ENCODE peak calls at places on chromosomes 12 and 14, in six cellular contexts. E is mammary epithelial cell; M is NCI-H2081; A is stimulated activated CD8-positive, alpha-beta memory T cell treated with anti-CD3 and anti-CD28 coated beads, Interleukin-4, amount 100 ng/mL, for 4 hours; X is left cardiac atrium; T is activated T-cell treated with anti-CD3 and anti-CD28 coated beads, Interleukin-2, amount 50 U/mL, for 72 hours. R is an unnamed sample.

GRCh38 chr12:124543052-124543590 is 24.3 kb downstream of the NCOR2 start:
- DNase-seq in X (no peak), M (peak), T (no peak), A (no peak), E (no peak), R (no peak)

GRCh38 chr12:30694412-30694955 is 1.2 kb downstream of the IPO8 start:
- DNase-seq in X (no peak), M (no peak), A (no peak), T (no peak), E (peak), R (no peak)

GRCh38 chr12:53754196-53754595 is 2.4 kb upstream of the CISTR start:
- DNase-seq in A (no peak), T (no peak), X (no peak), E (no peak), M (no peak), R (no peak)

GRCh38 chr12:70756118-70756517 is 118.9 kb upstream of the PTPRB start:
- DNase-seq in A (no peak), E (peak), M (no peak), T (no peak), X (no peak), R (no peak)

GRCh38 chr14:70641548-70642312 is at the start of gene TTC9:
- DNase-seq in E (no peak), X (no peak), M (peak), A (no peak), T (peak), R (peak)

GRCh38 chr12:92431146-92431545 is 271.6 kb upstream of the PLEKHG7 start:
- DNase-seq in T (peak), A (no peak), M (no peak), E (no peak), X (no peak), R (no peak)

GRCh38 chr12:53461591-53461990 is 9.7 kb downstream of the PCBP2 start:
- DNase-seq in T (no peak), M (no peak), A (no peak), E (no peak), X (no peak), R (no peak)

GRCh38 chr12:79125358-79125757 is 260.8 kb downstream of the SYT1 start:
- DNase-seq in T (no peak), M (no peak), X (no peak), E (no peak), A (no peak), R (no peak)

GRCh38 chr12:90936230-90937005 is 18.6 kb downstream of the CCER1 start:
- DNase-seq in M (no peak), X (no peak), E (no peak), A (no peak), T (no peak), R (no peak)

GRCh38 chr12:3179731-3180130 is 102.6 kb downstream of the TSPAN9 start:
- DNase-seq in X (no peak), E (no peak), M (no peak), A (no peak), T (no peak), R (no peak)

GRCh38 chr12:123934829-123935228 is 37.8 kb downstream of the CCDC92 start:
- DNase-seq in X (no peak), M (no peak), T (no peak), A (no peak), E (peak), R (no peak)

GRCh38 chr12:94689646-94690036 is 39.3 kb upstream of the TMCC3 start:
- DNase-seq in M (no peak), E (no peak), A (no peak), X (no peak), T (no peak), R (no peak)

GRCh38 chr12:93673084-93673483 is 4.1 kb upstream of the CRADD start:
- DNase-seq in A (no peak), X (no peak), M (no peak), T (no peak), E (no peak), R (no peak)

GRCh38 chr14:84028205-84028604 is 1501.7 kb upstream of the FLRT2 start:
- DNase-seq in E (no peak), A (no peak), T (no peak), X (no peak), M (no peak), R (no peak)

GRCh38 chr12:27179399-27180214 is 64.5 kb upstream of the STK38L start:
- DNase-seq in M (no peak), E (peak), X (no peak), T (peak), A (no peak), R (no peak)

GRCh38 chr12:102401087-102401486 is 79.3 kb downstream of the IGF1 start:
- DNase-seq in X (no peak), E (no peak), A (no peak), T (no peak), M (no peak), R (no peak)

GRCh38 chr12:54033106-54033979 is 493 bp downstream of the HOXC5 start:
- DNase-seq in X (no peak), M (no peak), E (peak), T (peak), A (no peak), R (no peak)

GRCh38 chr12:104243551-104243950 is 28.0 kb downstream of the TXNRD1 start:
- DNase-seq in A (no peak), X (no peak), M (no peak), T (no peak), E (no peak), R (no peak)

GRCh38 chr14:88974991-88975835 is 150.8 kb downstream of the TTC8 start:
- DNase-seq in X (no peak), M (no peak), A (no peak), E (no peak), T (no peak), R (no peak)

GRCh38 chr12:1629338-1630080 is 478 bp downstream of the WNT5B start:
- DNase-seq in E (no peak), T (peak), X (peak), A (no peak), M (peak), R (no peak)

GRCh38 chr14:71208702-71209357 is 301.6 kb downstream of the PCNX1 start:
- DNase-seq in T (no peak), A (no peak), M (no peak), X (no peak), E (no peak), R (no peak)

GRCh38 chr12:99915251-99916082 is 69.3 kb downstream of the ANKS1B start:
- DNase-seq in A (no peak), M (no peak), X (no peak), E (no peak), T (no peak), R (no peak)

R was measured in aorta.